ENCODE peak calls at places on chromosomes 4 and X, in five cellular contexts. One of them, this sample, is unnamed.

GRCh38 chr4:148359769-148360168 is 82.4 kb downstream of the NR3C2 start:
- DNase-seq in amygdala: no peak
- DNase-seq in mesendoderm: no peak
- DNase-seq in RPMI7951: no peak
- DNase-seq in AG08396: no peak
- DNase-seq in this sample: no peak

GRCh38 chr4:67500373-67500772 is 44.9 kb downstream of the CENPC start:
- DNase-seq in AG08396: no peak
- DNase-seq in amygdala: no peak
- DNase-seq in RPMI7951: no peak
- DNase-seq in mesendoderm: no peak
- DNase-seq in this sample: no peak

GRCh38 chr4:114041117-114041475 is 61.6 kb upstream of the ARSJ start:
- DNase-seq in amygdala: no peak
- DNase-seq in AG08396: no peak
- DNase-seq in mesendoderm: peak; percentile 10
- DNase-seq in RPMI7951: peak; percentile 49
- DNase-seq in this sample: no peak

GRCh38 chr4:82429728-82430192 is 502 bp downstream of the HNRNPDL start:
- DNase-seq in amygdala: peak; percentile 77
- DNase-seq in AG08396: no peak
- DNase-seq in mesendoderm: peak; percentile 71
- DNase-seq in RPMI7951: no peak
- DNase-seq in this sample: no peak

GRCh38 chrX:136376713-136377112 is 76.0 kb downstream of the ADGRG4 start:
- DNase-seq in mesendoderm: no peak
- DNase-seq in RPMI7951: no peak
- DNase-seq in amygdala: no peak
- DNase-seq in AG08396: no peak
- DNase-seq in this sample: no peak

GRCh38 chr4:123846627-123847026 is 450.0 kb downstream of the SPRY1 start:
- DNase-seq in AG08396: no peak
- DNase-seq in RPMI7951: no peak
- DNase-seq in mesendoderm: no peak
- DNase-seq in amygdala: no peak
- DNase-seq in this sample: no peak

GRCh38 chrX:150768580-150769190 is 75.5 kb downstream of the MTMR1 start:
- DNase-seq in amygdala: peak; percentile 50
- DNase-seq in mesendoderm: no peak
- DNase-seq in RPMI7951: no peak
- DNase-seq in AG08396: no peak
- DNase-seq in this sample: no peak

GRCh38 chr4:151798678-151799416 is 38.0 kb upstream of the GATB start:
- DNase-seq in mesendoderm: peak; percentile 73
- DNase-seq in amygdala: no peak
- DNase-seq in AG08396: no peak
- DNase-seq in RPMI7951: peak; percentile 75
- DNase-seq in this sample: no peak

GRCh38 chrX:99752776-99753175 is 657.3 kb downstream of the PCDH19 start:
- DNase-seq in mesendoderm: peak; percentile 9
- DNase-seq in amygdala: no peak
- DNase-seq in RPMI7951: no peak
- DNase-seq in AG08396: no peak
- DNase-seq in this sample: no peak

GRCh38 chr4:88457307-88458090 is 580 bp downstream of the HERC5 start:
- DNase-seq in amygdala: no peak
- DNase-seq in mesendoderm: peak; percentile 57
- DNase-seq in AG08396: peak; percentile 29
- DNase-seq in RPMI7951: peak; percentile 47
- DNase-seq in this sample: no peak

GRCh38 chr4:178148106-178148505 is 705.9 kb upstream of the AGA start:
- DNase-seq in RPMI7951: no peak
- DNase-seq in amygdala: no peak
- DNase-seq in mesendoderm: peak; percentile 3
- DNase-seq in AG08396: no peak
- DNase-seq in this sample: no peak

GRCh38 chr4:3630934-3631585 is 98.8 kb upstream of the LRPAP1 start:
- DNase-seq in AG08396: no peak
- DNase-seq in mesendoderm: no peak
- DNase-seq in RPMI7951: no peak
- DNase-seq in amygdala: no peak
- DNase-seq in this sample: no peak

GRCh38 chr4:84582988-84583870 is at the start of gene CDS1:
- DNase-seq in amygdala: no peak
- DNase-seq in RPMI7951: no peak
- DNase-seq in AG08396: peak; percentile 43
- DNase-seq in mesendoderm: peak; percentile 76
- DNase-seq in this sample: peak; percentile 67

GRCh38 chrX:103254171-103254824 is 657 bp downstream of the TCEAL8 start:
- DNase-seq in RPMI7951: peak; percentile 16
- DNase-seq in AG08396: peak; percentile 12
- DNase-seq in amygdala: peak; percentile 47
- DNase-seq in mesendoderm: peak; percentile 98
- DNase-seq in this sample: peak; percentile 98

GRCh38 chr4:15378055-15378454 is 49.8 kb upstream of the C1QTNF7 start:
- DNase-seq in mesendoderm: no peak
- DNase-seq in RPMI7951: peak; percentile 59
- DNase-seq in amygdala: no peak
- DNase-seq in AG08396: no peak
- DNase-seq in this sample: no peak

GRCh38 chr4:84803720-84804119 is 162.8 kb downstream of the WDFY3 start:
- DNase-seq in RPMI7951: no peak
- DNase-seq in mesendoderm: no peak
- DNase-seq in amygdala: no peak
- DNase-seq in AG08396: no peak
- DNase-seq in this sample: no peak

GRCh38 chr4:132344924-132345828 is 803.9 kb upstream of the PCDH10 start:
- DNase-seq in amygdala: no peak
- DNase-seq in mesendoderm: no peak
- DNase-seq in RPMI7951: no peak
- DNase-seq in AG08396: no peak
- DNase-seq in this sample: peak; percentile 87

GRCh38 chr4:106893903-106894302 is 142.2 kb downstream of the DKK2 start:
- DNase-seq in RPMI7951: no peak
- DNase-seq in amygdala: no peak
- DNase-seq in AG08396: no peak
- DNase-seq in mesendoderm: no peak
- DNase-seq in this sample: no peak